ENCODE peak calls at places on chromosomes 3 and 15, in seven cellular contexts. S, Y, M, A, D, O and L are unnamed samples.
A peak's percentile ranks its signal among the peaks of the same experiment; 100 is the strongest.

GRCh38 chr15:99176757-99177156 is 71.9 kb downstream of the SYNM start:
- DNase-seq in S (no peak), Y (no peak), M (no peak), A (no peak), D (no peak), O (no peak), L (no peak)

GRCh38 chr3:150495563-150496168 is 50.6 kb downstream of the SERP1 start:
- DNase-seq in S (peak; percentile 69), Y (peak; percentile 77), M (peak; percentile 9), A (peak; percentile 76), D (no peak), O (peak; percentile 81), L (peak; percentile 48)

GRCh38 chr3:62678841-62679240 is 196.4 kb downstream of the CADPS start:
- DNase-seq in S (no peak), Y (no peak), M (no peak), A (no peak), D (no peak), O (no peak), L (no peak)

GRCh38 chr3:143464850-143465249 is 345.3 kb downstream of the CHST2 start:
- DNase-seq in S (no peak), Y (no peak), M (no peak), A (peak; percentile 33), D (no peak), O (no peak), L (no peak)

GRCh38 chr15:68376447-68377060 is 55.4 kb downstream of the ITGA11 start:
- DNase-seq in S (no peak), Y (no peak), M (no peak), A (no peak), D (no peak), O (no peak), L (no peak)

GRCh38 chr3:42490243-42490642 is 12.2 kb upstream of the VIPR1 start:
- DNase-seq in S (peak; percentile 54), Y (peak; percentile 73), M (no peak), A (peak; percentile 48), D (no peak), O (no peak), L (no peak)

GRCh38 chr3:62529230-62529629 is 155.9 kb upstream of the FEZF2 start:
- DNase-seq in S (peak; percentile 33), Y (peak; percentile 0), M (peak; percentile 9), A (peak; percentile 45), D (no peak), O (peak; percentile 52), L (peak; percentile 23)

GRCh38 chr3:100665230-100665629 is 44.1 kb upstream of the TFG start:
- DNase-seq in S (no peak), Y (no peak), M (no peak), A (peak; percentile 3), D (no peak), O (no peak), L (no peak)